ENCODE peak calls at places on chromosomes 1 and 21, in five cellular contexts. K is IMR-90, N is neuronal stem cell, H is mesenchymal stem cell, W is mesendoderm. J is an unnamed sample.

GRCh38 chr1:183580281-183580682 is 10.0 kb downstream of the NCF2 start:
- DNase-seq in H (peak; percentile 24), K (no peak), W (peak; percentile 73), N (no peak), J (peak; percentile 82)

GRCh38 chr1:97632075-97632474 is 288.8 kb downstream of the DPYD start:
- DNase-seq in W (no peak), H (peak; percentile 50), K (peak; percentile 60), N (no peak), J (no peak)

GRCh38 chr21:35649186-35649585 is 411.1 kb downstream of the SETD4 start:
- DNase-seq in N (no peak), H (peak; percentile 24), K (peak; percentile 70), W (peak; percentile 23), J (no peak)

GRCh38 chr1:905071-905749 is 18.5 kb upstream of the SAMD11 start:
- DNase-seq in K (no peak), N (no peak), W (peak; percentile 64), H (peak; percentile 73), J (peak; percentile 57)

GRCh38 chr1:61708953-61709907 is 15.7 kb downstream of the TM2D1 start:
- DNase-seq in H (no peak), N (no peak), K (peak; percentile 31), W (no peak), J (no peak)

GRCh38 chr1:235567812-235568444 is 63.7 kb upstream of the B3GALNT2 start:
- DNase-seq in H (no peak), K (no peak), W (no peak), N (no peak), J (no peak)

GRCh38 chr1:171898956-171899355 is 57.7 kb downstream of the DNM3 start:
- DNase-seq in N (peak; percentile 61), H (no peak), W (peak; percentile 75), K (no peak), J (peak; percentile 64)

GRCh38 chr1:221777434-221778072 is 35.7 kb upstream of the DUSP10 start:
- DNase-seq in W (no peak), H (no peak), K (no peak), N (no peak), J (no peak)

GRCh38 chr1:103129255-103129654 is 20.9 kb upstream of the COL11A1 start:
- DNase-seq in H (peak; percentile 45), K (peak; percentile 55), N (no peak), W (no peak), J (no peak)

GRCh38 chr1:26072305-26072704 is 4.9 kb upstream of the TRIM63 start:
- DNase-seq in K (no peak), W (no peak), H (no peak), N (no peak), J (no peak)

GRCh38 chr1:22259581-22260282 is 116.8 kb upstream of the WNT4 start:
- DNase-seq in K (peak; percentile 32), N (no peak), W (no peak), H (peak; percentile 96), J (no peak)

GRCh38 chr1:118158918-118159317 is 26.1 kb downstream of the SPAG17 start:
- DNase-seq in H (peak; percentile 26), W (no peak), K (peak; percentile 76), N (no peak), J (no peak)

GRCh38 chr1:83725735-83726360 is 273.1 kb downstream of the TTLL7 start:
- DNase-seq in W (peak; percentile 27), H (no peak), K (no peak), N (no peak), J (no peak)

GRCh38 chr1:114097109-114097508 is 56.6 kb downstream of the SYT6 start:
- DNase-seq in N (no peak), H (no peak), K (no peak), W (no peak), J (no peak)

GRCh38 chr1:56578664-56578962 is 750 bp downstream of the PLPP3 start:
- DNase-seq in N (no peak), W (no peak), H (no peak), K (no peak), J (no peak)

GRCh38 chr1:113401728-113402127 is 11.4 kb downstream of the MAGI3 start:
- DNase-seq in H (no peak), N (no peak), K (no peak), W (no peak), J (no peak)

GRCh38 chr21:34205811-34206635 is 132.6 kb downstream of the MRPS6 start:
- DNase-seq in H (no peak), N (no peak), K (no peak), W (no peak), J (no peak)

GRCh38 chr1:34829250-34829649 is 30.3 kb downstream of the SMIM12 start:
- DNase-seq in W (no peak), K (no peak), H (no peak), N (no peak), J (no peak)

GRCh38 chr21:25837545-25838263 is 102.9 kb downstream of the GABPA start:
- DNase-seq in W (no peak), N (no peak), H (peak; percentile 55), K (peak; percentile 89), J (no peak)

GRCh38 chr1:65437616-65438015 is 17.1 kb downstream of the LEPR start:
- DNase-seq in K (no peak), N (no peak), W (no peak), H (no peak), J (no peak)

GRCh38 chr1:109193653-109194590 is 19.8 kb upstream of the SARS1 start:
- DNase-seq in W (peak; percentile 49), H (peak; percentile 39), K (no peak), N (peak; percentile 20), J (peak; percentile 43)

GRCh38 chr21:41707231-41707988 is 59.4 kb downstream of the RIPK4 start:
- DNase-seq in K (no peak), N (no peak), W (peak; percentile 28), H (no peak), J (no peak)

GRCh38 chr1:89910780-89911179 is 84.1 kb upstream of the ZNF326 start:
- DNase-seq in N (no peak), H (peak; percentile 92), W (peak; percentile 96), K (peak; percentile 96), J (peak; percentile 60)

GRCh38 chr1:230368363-230368762 is 57.8 kb downstream of the PGBD5 start:
- DNase-seq in H (peak; percentile 32), W (no peak), K (no peak), N (no peak), J (no peak)

GRCh38 chr1:201403359-201403758 is 4.2 kb upstream of the LAD1 start:
- DNase-seq in K (no peak), N (no peak), W (no peak), H (no peak), J (no peak)

GRCh38 chr1:201406831-201407406 is 7.8 kb upstream of the LAD1 start:
- DNase-seq in K (no peak), H (no peak), N (no peak), W (no peak), J (no peak)

GRCh38 chr1:201404016-201404598 is 5.0 kb upstream of the LAD1 start:
- DNase-seq in N (no peak), W (no peak), K (no peak), H (no peak), J (no peak)

GRCh38 chr1:201405484-201405831 is 6.3 kb upstream of the LAD1 start:
- DNase-seq in K (no peak), W (no peak), N (no peak), H (no peak), J (no peak)

GRCh38 chr1:201404722-201405483 is 5.8 kb upstream of the LAD1 start:
- DNase-seq in N (no peak), K (no peak), H (no peak), W (no peak), J (no peak)
- H2BK120ac ChIP-seq in N (no peak overlapping the region), K (no peak overlapping the region), H (no peak overlapping the region), W (no peak overlapping the region), J (no peak overlapping the region)

GRCh38 chr1:53431725-53432306 is 27.4 kb upstream of the DMRTB1 start:
- DNase-seq in K (no peak), W (no peak), N (no peak), H (no peak), J (no peak)
- H2BK120ac ChIP-seq in K (no peak overlapping the region), W (peak overlapping the region; percentile 82), N (no peak overlapping the region), H (no peak overlapping the region), J (no peak overlapping the region)

GRCh38 chr1:150955274-150955673 is 19.4 kb downstream of the CERS2 start:
- DNase-seq in K (no peak), N (no peak), H (no peak), W (no peak), J (no peak)
- H2BK120ac ChIP-seq in K (no peak overlapping the region), N (no peak overlapping the region), H (no peak overlapping the region), W (no peak overlapping the region), J (no peak overlapping the region)

DNA sequence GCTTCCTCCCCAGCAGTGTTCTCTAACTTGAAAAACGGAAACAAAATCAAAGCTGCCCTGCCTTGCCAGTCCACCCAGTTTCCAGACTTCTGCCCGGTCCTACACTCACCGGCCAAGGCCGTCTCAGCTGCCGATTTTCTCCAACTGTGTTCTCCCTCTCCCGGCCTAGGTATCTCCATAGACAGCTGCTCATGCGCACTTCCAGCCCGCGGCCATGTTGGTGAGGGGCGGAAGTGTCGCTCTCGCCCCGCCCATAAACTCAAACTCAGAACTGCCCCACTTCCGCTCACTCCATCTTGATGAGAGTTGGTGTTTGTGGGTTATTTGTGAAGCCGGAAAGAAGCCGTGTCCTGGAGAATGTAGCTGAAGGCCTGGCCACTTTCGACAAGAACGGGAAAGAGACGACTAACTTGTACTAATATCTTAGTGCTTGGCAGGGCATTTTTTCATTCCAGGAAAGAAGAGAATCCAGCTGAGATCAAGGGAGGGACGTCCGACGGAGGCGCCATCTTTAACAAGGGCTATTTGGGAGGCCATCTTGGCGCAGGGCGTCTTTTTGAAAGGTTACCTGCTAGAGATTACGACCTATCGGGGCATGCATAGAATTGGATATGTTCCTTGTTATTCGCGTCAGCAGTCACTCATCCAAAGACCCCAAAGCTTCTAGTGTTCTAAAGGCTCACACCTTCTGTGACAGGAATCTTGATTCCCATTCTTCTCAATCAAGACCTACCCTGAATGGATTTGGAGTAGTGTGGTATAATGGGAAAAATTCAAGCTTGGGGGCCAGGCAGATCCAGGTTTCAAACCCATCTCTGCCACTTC is at the start of gene USF1:
- DNase-seq in K (peak; percentile 95), N (peak; percentile 93), H (peak; percentile 97), W (peak; percentile 99), J (peak; percentile 95)
- H2BK120ac ChIP-seq in K (peak within 1 kb of the TSS; percentile 91), N (no peak within 1 kb of the TSS), H (peak within 1 kb of the TSS; percentile 87), W (no peak within 1 kb of the TSS), J (no peak within 1 kb of the TSS)

J was measured in H9.